ENCODE peak calls at places on chromosomes 16 and 17, in four cellular contexts. K, A, U and N are unnamed samples. For H3K4me1, the result is how much of the 10 kb centered on the place peaks cover.

GRCh38 chr16:67942510-67943255 is 1.2 kb downstream of the LCAT start:
- DNase-seq in K (no peak), A (no peak), U (no peak), N (no peak)

GRCh38 chr17:33200587-33200986 is 92.5 kb downstream of the ASIC2 start:
- DNase-seq in K (no peak), A (no peak), U (no peak), N (no peak)

GRCh38 chr16:12729448-12729847 is 74.2 kb downstream of the CPPED1 start:
- DNase-seq in K (no peak), A (no peak), U (no peak), N (no peak)

GRCh38 chr17:40819528-40820125 is 2.8 kb downstream of the KRT10 start:
- DNase-seq in K (no peak), A (no peak), U (no peak), N (no peak)

GRCh38 chr16:22681551-22681880 is 132.4 kb upstream of the HS3ST2 start:
- DNase-seq in K (no peak), A (no peak), U (no peak), N (no peak)

GRCh38 chr16:75570351-75571104 is 4.3 kb downstream of the GABARAPL2 start:
- DNase-seq in K (no peak), A (peak), U (no peak), N (no peak)

GRCh38 chr17:850828-851759 is 68.9 kb downstream of the MRM3 start:
- DNase-seq in K (no peak), A (no peak), U (no peak), N (peak)

GRCh38 chr17:37024181-37024637 is 75.5 kb downstream of the AATF start:
- DNase-seq in K (no peak), A (no peak), U (peak), N (no peak)

GRCh38 chr17:29205047-29205446 is 24.8 kb upstream of the MYO18A start:
- DNase-seq in K (no peak), A (no peak), U (no peak), N (no peak)

DNA sequence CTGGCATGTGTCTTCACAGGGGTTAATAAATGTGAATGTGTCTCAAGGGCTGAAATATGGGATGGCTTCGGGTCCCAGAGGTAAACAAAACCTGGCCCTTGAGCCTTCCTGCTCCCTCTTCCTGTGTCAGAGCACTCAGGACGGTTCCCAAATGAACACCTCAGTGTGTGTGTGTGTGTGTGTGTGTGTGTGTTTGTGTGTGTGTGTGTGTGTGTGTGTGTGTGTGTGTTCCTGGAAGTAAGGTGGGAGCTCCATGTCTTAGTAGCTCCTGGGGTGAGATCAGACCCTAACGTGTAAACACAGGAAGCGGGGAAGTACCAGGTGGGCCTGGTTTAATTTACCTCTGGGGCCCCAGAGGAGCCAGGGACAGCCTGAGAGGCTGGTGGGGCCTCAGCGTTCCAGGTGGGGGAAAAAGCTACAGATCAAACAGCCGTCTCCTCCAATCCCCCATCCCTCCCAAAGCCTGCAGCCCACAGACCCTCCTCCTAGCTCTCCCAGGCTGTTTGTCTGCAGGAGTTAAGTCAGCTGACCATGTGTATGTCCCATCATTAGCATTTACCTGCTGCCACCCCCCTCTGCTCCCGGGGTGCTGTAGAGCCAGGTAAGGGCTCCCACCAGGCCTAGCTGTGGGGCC is 6.1 kb downstream of the KIF19 start:
- DNase-seq in K (no peak), A (no peak), U (no peak), N (no peak)
- TF ChIP-seq POLR2AphosphoS5 in K (no peak), A (no peak), U (no peak), N (no peak)

GRCh38 chr16:85571563-85571812 is 41.6 kb upstream of the GSE1 start:
- DNase-seq in K (no peak), A (no peak), U (no peak), N (no peak)

GRCh38 chr16:85570213-85570734 is 42.8 kb upstream of the GSE1 start:
- DNase-seq in K (peak), A (no peak), U (no peak), N (no peak)

GRCh38 chr16:85569615-85570212 is 43.4 kb upstream of the GSE1 start:
- DNase-seq in K (no peak), A (no peak), U (no peak), N (no peak)

GRCh38 chr16:85571813-85572619 is 41.1 kb upstream of the GSE1 start:
- DNase-seq in K (no peak), A (no peak), U (no peak), N (no peak)

GRCh38 chr16:85570735-85571562 is 42.2 kb upstream of the GSE1 start:
- DNase-seq in K (no peak), A (no peak), U (no peak), N (no peak)
- H3K4me1 ChIP-seq in K (under half), A (half or more), U (half or more), N (half or more)

DNA sequence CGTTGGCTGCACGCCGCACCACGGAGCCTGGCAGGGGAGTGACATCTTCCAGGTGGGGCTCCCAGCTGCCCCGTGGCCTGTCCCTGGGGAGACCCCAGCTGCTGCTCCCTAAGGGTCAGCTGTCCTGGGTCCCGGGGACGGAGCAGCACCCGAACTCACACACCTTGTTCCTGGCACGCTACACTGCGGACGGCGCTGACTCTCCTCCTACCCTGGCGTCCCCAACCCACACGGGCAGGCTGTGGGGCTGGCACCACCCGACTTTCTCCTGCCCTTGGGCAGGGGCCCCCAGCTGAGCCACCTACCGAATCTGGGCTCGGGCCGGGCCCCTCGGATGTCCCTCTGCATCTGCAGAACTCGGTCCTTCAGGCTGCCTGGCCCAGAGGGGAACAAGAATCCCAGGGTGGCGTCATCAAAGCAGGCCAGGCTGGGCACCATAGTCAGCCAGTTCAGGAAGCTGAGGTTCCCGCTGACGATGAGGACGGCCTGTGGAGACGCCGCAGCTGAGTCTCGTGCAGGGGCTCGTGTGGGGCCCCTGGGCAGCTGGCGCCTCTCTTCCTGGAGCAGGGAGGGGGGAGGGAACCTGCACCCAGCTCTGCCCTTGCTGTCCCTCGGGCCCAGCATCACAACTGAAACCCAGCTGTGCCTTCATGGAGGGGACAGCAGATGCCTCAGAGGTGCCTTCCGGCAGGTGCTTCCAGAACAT is 70.5 kb upstream of the GNG13 start:
- DNase-seq in K (no peak), A (no peak), U (no peak), N (peak)
- TF ChIP-seq POLR2AphosphoS5 in K (no peak), A (no peak), U (no peak), N (no peak)

GRCh38 chr17:57530026-57530425 is 215.1 kb downstream of the CCDC182 start:
- DNase-seq in K (no peak), A (no peak), U (no peak), N (no peak)
- H3K4me1 ChIP-seq in K (under half), A (under half), U (under half), N (under half)

GRCh38 chr17:6098466-6099180 is 28.4 kb downstream of the WSCD1 start:
- DNase-seq in K (peak), A (no peak), U (no peak), N (peak)
- TF ChIP-seq POLR2AphosphoS5 in K (no peak), A (no peak), U (peak), N (peak)